ENCODE peak calls at places on chromosomes 3 and 15, in ten cellular contexts. One of them, this sample, is unnamed.

GRCh38 chr3:43411429-43411828 is 125.1 kb downstream of the SNRK start:
- DNase-seq in sigmoid colon: no peak
- DNase-seq in stimulated activated naive CD8-positive, alpha-beta T cell treated with anti-CD3 and anti-CD28 coated beads, Interleukin-15, Interleukin-2, amounts not matched to agents 100 U/mL and 50 U/mL, for 24 hours: no peak
- DNase-seq in RPMI8226: no peak
- DNase-seq in psoas muscle: no peak
- DNase-seq in AG04450: no peak
- DNase-seq in uterus: no peak
- DNase-seq in HT1080: no peak
- DNase-seq in activated gamma-delta T cell treated with Interleukin-2 at 50 U/mL for 16 hours: no peak
- DNase-seq in HFFc6: no peak
- DNase-seq in this sample: no peak

GRCh38 chr3:170109579-170110293 is 71.8 kb downstream of the PHC3 start:
- DNase-seq in activated gamma-delta T cell treated with Interleukin-2 at 50 U/mL for 16 hours: no peak
- DNase-seq in sigmoid colon: no peak
- DNase-seq in AG04450: no peak
- DNase-seq in stimulated activated naive CD8-positive, alpha-beta T cell treated with anti-CD3 and anti-CD28 coated beads, Interleukin-15, Interleukin-2, amounts not matched to agents 100 U/mL and 50 U/mL, for 24 hours: no peak
- DNase-seq in RPMI8226: no peak
- DNase-seq in HT1080: no peak
- DNase-seq in HFFc6: no peak
- DNase-seq in uterus: no peak
- DNase-seq in psoas muscle: no peak
- DNase-seq in this sample: no peak

GRCh38 chr3:79534732-79535131 is 233.1 kb downstream of the ROBO1 start:
- DNase-seq in AG04450: no peak
- DNase-seq in HFFc6: no peak
- DNase-seq in RPMI8226: no peak
- DNase-seq in sigmoid colon: no peak
- DNase-seq in HT1080: peak; percentile 11
- DNase-seq in uterus: no peak
- DNase-seq in stimulated activated naive CD8-positive, alpha-beta T cell treated with anti-CD3 and anti-CD28 coated beads, Interleukin-15, Interleukin-2, amounts not matched to agents 100 U/mL and 50 U/mL, for 24 hours: no peak
- DNase-seq in activated gamma-delta T cell treated with Interleukin-2 at 50 U/mL for 16 hours: no peak
- DNase-seq in psoas muscle: no peak
- DNase-seq in this sample: no peak

GRCh38 chr3:98188553-98188952 is 22.1 kb downstream of the OR5H15 start:
- DNase-seq in activated gamma-delta T cell treated with Interleukin-2 at 50 U/mL for 16 hours: no peak
- DNase-seq in RPMI8226: peak; percentile 35
- DNase-seq in HFFc6: no peak
- DNase-seq in uterus: no peak
- DNase-seq in AG04450: no peak
- DNase-seq in psoas muscle: no peak
- DNase-seq in HT1080: peak; percentile 10
- DNase-seq in sigmoid colon: no peak
- DNase-seq in stimulated activated naive CD8-positive, alpha-beta T cell treated with anti-CD3 and anti-CD28 coated beads, Interleukin-15, Interleukin-2, amounts not matched to agents 100 U/mL and 50 U/mL, for 24 hours: no peak
- DNase-seq in this sample: no peak

GRCh38 chr3:126083511-126083912 is 412 bp downstream of the SLC41A3 start:
- DNase-seq in HFFc6: peak; percentile 13
- DNase-seq in psoas muscle: peak; percentile 48
- DNase-seq in RPMI8226: peak; percentile 60
- DNase-seq in AG04450: no peak
- DNase-seq in uterus: peak; percentile 46
- DNase-seq in stimulated activated naive CD8-positive, alpha-beta T cell treated with anti-CD3 and anti-CD28 coated beads, Interleukin-15, Interleukin-2, amounts not matched to agents 100 U/mL and 50 U/mL, for 24 hours: peak; percentile 60
- DNase-seq in HT1080: peak; percentile 47
- DNase-seq in sigmoid colon: no peak
- DNase-seq in activated gamma-delta T cell treated with Interleukin-2 at 50 U/mL for 16 hours: peak; percentile 34
- DNase-seq in this sample: no peak

GRCh38 chr3:55615694-55616310 is 128.7 kb upstream of the WNT5A start:
- DNase-seq in psoas muscle: no peak
- DNase-seq in RPMI8226: peak; percentile 27
- DNase-seq in activated gamma-delta T cell treated with Interleukin-2 at 50 U/mL for 16 hours: no peak
- DNase-seq in HFFc6: no peak
- DNase-seq in AG04450: no peak
- DNase-seq in sigmoid colon: no peak
- DNase-seq in uterus: no peak
- DNase-seq in HT1080: no peak
- DNase-seq in stimulated activated naive CD8-positive, alpha-beta T cell treated with anti-CD3 and anti-CD28 coated beads, Interleukin-15, Interleukin-2, amounts not matched to agents 100 U/mL and 50 U/mL, for 24 hours: no peak
- DNase-seq in this sample: no peak

GRCh38 chr3:120469440-120470415 is 18.9 kb upstream of the FSTL1 start:
- DNase-seq in HFFc6: peak; percentile 54
- DNase-seq in RPMI8226: no peak
- DNase-seq in psoas muscle: no peak
- DNase-seq in stimulated activated naive CD8-positive, alpha-beta T cell treated with anti-CD3 and anti-CD28 coated beads, Interleukin-15, Interleukin-2, amounts not matched to agents 100 U/mL and 50 U/mL, for 24 hours: no peak
- DNase-seq in activated gamma-delta T cell treated with Interleukin-2 at 50 U/mL for 16 hours: no peak
- DNase-seq in sigmoid colon: no peak
- DNase-seq in uterus: no peak
- DNase-seq in HT1080: peak; percentile 65
- DNase-seq in AG04450: no peak
- DNase-seq in this sample: no peak

GRCh38 chr3:108125550-108126071 is 34.8 kb upstream of the CD47 start:
- DNase-seq in AG04450: no peak
- DNase-seq in HT1080: no peak
- DNase-seq in HFFc6: no peak
- DNase-seq in stimulated activated naive CD8-positive, alpha-beta T cell treated with anti-CD3 and anti-CD28 coated beads, Interleukin-15, Interleukin-2, amounts not matched to agents 100 U/mL and 50 U/mL, for 24 hours: peak; percentile 61
- DNase-seq in activated gamma-delta T cell treated with Interleukin-2 at 50 U/mL for 16 hours: peak; percentile 44
- DNase-seq in psoas muscle: no peak
- DNase-seq in sigmoid colon: no peak
- DNase-seq in RPMI8226: peak; percentile 88
- DNase-seq in uterus: no peak
- DNase-seq in this sample: no peak

GRCh38 chr15:71218272-71218805 is 103.1 kb downstream of the THSD4 start:
- DNase-seq in uterus: no peak
- DNase-seq in HFFc6: no peak
- DNase-seq in activated gamma-delta T cell treated with Interleukin-2 at 50 U/mL for 16 hours: no peak
- DNase-seq in HT1080: no peak
- DNase-seq in RPMI8226: no peak
- DNase-seq in sigmoid colon: no peak
- DNase-seq in psoas muscle: no peak
- DNase-seq in AG04450: peak; percentile 37
- DNase-seq in stimulated activated naive CD8-positive, alpha-beta T cell treated with anti-CD3 and anti-CD28 coated beads, Interleukin-15, Interleukin-2, amounts not matched to agents 100 U/mL and 50 U/mL, for 24 hours: no peak
- DNase-seq in this sample: no peak

GRCh38 chr15:72161351-72162132 is 36.0 kb downstream of the GRAMD2A start:
- DNase-seq in psoas muscle: no peak
- DNase-seq in activated gamma-delta T cell treated with Interleukin-2 at 50 U/mL for 16 hours: no peak
- DNase-seq in HT1080: no peak
- DNase-seq in AG04450: no peak
- DNase-seq in HFFc6: no peak
- DNase-seq in uterus: no peak
- DNase-seq in RPMI8226: no peak
- DNase-seq in sigmoid colon: no peak
- DNase-seq in stimulated activated naive CD8-positive, alpha-beta T cell treated with anti-CD3 and anti-CD28 coated beads, Interleukin-15, Interleukin-2, amounts not matched to agents 100 U/mL and 50 U/mL, for 24 hours: no peak
- DNase-seq in this sample: no peak

GRCh38 chr3:44674211-44674610 is 25.7 kb downstream of the ZNF35 start:
- DNase-seq in stimulated activated naive CD8-positive, alpha-beta T cell treated with anti-CD3 and anti-CD28 coated beads, Interleukin-15, Interleukin-2, amounts not matched to agents 100 U/mL and 50 U/mL, for 24 hours: no peak
- DNase-seq in activated gamma-delta T cell treated with Interleukin-2 at 50 U/mL for 16 hours: no peak
- DNase-seq in RPMI8226: no peak
- DNase-seq in sigmoid colon: no peak
- DNase-seq in AG04450: no peak
- DNase-seq in HT1080: no peak
- DNase-seq in HFFc6: no peak
- DNase-seq in psoas muscle: no peak
- DNase-seq in uterus: no peak
- DNase-seq in this sample: no peak

GRCh38 chr3:13017361-13018038 is 55.7 kb downstream of the IQSEC1 start:
- DNase-seq in RPMI8226: peak; percentile 54
- DNase-seq in psoas muscle: no peak
- DNase-seq in HT1080: no peak
- DNase-seq in activated gamma-delta T cell treated with Interleukin-2 at 50 U/mL for 16 hours: no peak
- DNase-seq in AG04450: no peak
- DNase-seq in sigmoid colon: peak; percentile 66
- DNase-seq in stimulated activated naive CD8-positive, alpha-beta T cell treated with anti-CD3 and anti-CD28 coated beads, Interleukin-15, Interleukin-2, amounts not matched to agents 100 U/mL and 50 U/mL, for 24 hours: no peak
- DNase-seq in HFFc6: no peak
- DNase-seq in uterus: no peak
- DNase-seq in this sample: peak; percentile 59

GRCh38 chr3:44478606-44479094 is 1.2 kb upstream of the ZNF445 start:
- DNase-seq in uterus: no peak
- DNase-seq in RPMI8226: no peak
- DNase-seq in psoas muscle: no peak
- DNase-seq in stimulated activated naive CD8-positive, alpha-beta T cell treated with anti-CD3 and anti-CD28 coated beads, Interleukin-15, Interleukin-2, amounts not matched to agents 100 U/mL and 50 U/mL, for 24 hours: no peak
- DNase-seq in HFFc6: no peak
- DNase-seq in activated gamma-delta T cell treated with Interleukin-2 at 50 U/mL for 16 hours: no peak
- DNase-seq in AG04450: no peak
- DNase-seq in sigmoid colon: no peak
- DNase-seq in HT1080: no peak
- DNase-seq in this sample: no peak

GRCh38 chr3:9946112-9947024 is 5.8 kb downstream of the PRRT3 start:
- DNase-seq in HFFc6: peak; percentile 81
- DNase-seq in psoas muscle: peak; percentile 90
- DNase-seq in AG04450: peak; percentile 66
- DNase-seq in RPMI8226: peak; percentile 79
- DNase-seq in sigmoid colon: peak; percentile 96
- DNase-seq in HT1080: peak; percentile 85
- DNase-seq in activated gamma-delta T cell treated with Interleukin-2 at 50 U/mL for 16 hours: peak; percentile 80
- DNase-seq in stimulated activated naive CD8-positive, alpha-beta T cell treated with anti-CD3 and anti-CD28 coated beads, Interleukin-15, Interleukin-2, amounts not matched to agents 100 U/mL and 50 U/mL, for 24 hours: peak; percentile 84
- DNase-seq in uterus: peak; percentile 87
- DNase-seq in this sample: peak; percentile 95

GRCh38 chr3:55551644-55552043 is 64.5 kb upstream of the WNT5A start:
- DNase-seq in stimulated activated naive CD8-positive, alpha-beta T cell treated with anti-CD3 and anti-CD28 coated beads, Interleukin-15, Interleukin-2, amounts not matched to agents 100 U/mL and 50 U/mL, for 24 hours: no peak
- DNase-seq in uterus: no peak
- DNase-seq in RPMI8226: no peak
- DNase-seq in HFFc6: no peak
- DNase-seq in psoas muscle: no peak
- DNase-seq in sigmoid colon: no peak
- DNase-seq in AG04450: no peak
- DNase-seq in HT1080: no peak
- DNase-seq in activated gamma-delta T cell treated with Interleukin-2 at 50 U/mL for 16 hours: no peak
- DNase-seq in this sample: no peak

GRCh38 chr15:61205427-61205826 is 23.7 kb downstream of the RORA start:
- DNase-seq in activated gamma-delta T cell treated with Interleukin-2 at 50 U/mL for 16 hours: no peak
- DNase-seq in psoas muscle: no peak
- DNase-seq in sigmoid colon: no peak
- DNase-seq in RPMI8226: peak; percentile 24
- DNase-seq in HT1080: peak; percentile 6
- DNase-seq in AG04450: no peak
- DNase-seq in stimulated activated naive CD8-positive, alpha-beta T cell treated with anti-CD3 and anti-CD28 coated beads, Interleukin-15, Interleukin-2, amounts not matched to agents 100 U/mL and 50 U/mL, for 24 hours: no peak
- DNase-seq in uterus: peak; percentile 16
- DNase-seq in HFFc6: no peak
- DNase-seq in this sample: no peak

GRCh38 chr3:139110072-139110830 is 65.6 kb upstream of the PRR23C start:
- DNase-seq in AG04450: no peak
- DNase-seq in RPMI8226: peak; percentile 11
- DNase-seq in HFFc6: no peak
- DNase-seq in uterus: no peak
- DNase-seq in activated gamma-delta T cell treated with Interleukin-2 at 50 U/mL for 16 hours: no peak
- DNase-seq in psoas muscle: no peak
- DNase-seq in HT1080: no peak
- DNase-seq in stimulated activated naive CD8-positive, alpha-beta T cell treated with anti-CD3 and anti-CD28 coated beads, Interleukin-15, Interleukin-2, amounts not matched to agents 100 U/mL and 50 U/mL, for 24 hours: no peak
- DNase-seq in sigmoid colon: no peak
- DNase-seq in this sample: no peak

GRCh38 chr3:186998937-186999368 is 68.6 kb downstream of the ST6GAL1 start:
- DNase-seq in sigmoid colon: no peak
- DNase-seq in HFFc6: no peak
- DNase-seq in psoas muscle: no peak
- DNase-seq in HT1080: no peak
- DNase-seq in uterus: no peak
- DNase-seq in RPMI8226: no peak
- DNase-seq in AG04450: no peak
- DNase-seq in stimulated activated naive CD8-positive, alpha-beta T cell treated with anti-CD3 and anti-CD28 coated beads, Interleukin-15, Interleukin-2, amounts not matched to agents 100 U/mL and 50 U/mL, for 24 hours: no peak
- DNase-seq in activated gamma-delta T cell treated with Interleukin-2 at 50 U/mL for 16 hours: no peak
- DNase-seq in this sample: no peak

GRCh38 chr15:84982301-84982920 is 755 bp downstream of the PDE8A start:
- DNase-seq in RPMI8226: no peak
- DNase-seq in uterus: peak; percentile 38
- DNase-seq in psoas muscle: peak; percentile 46
- DNase-seq in sigmoid colon: peak; percentile 77
- DNase-seq in stimulated activated naive CD8-positive, alpha-beta T cell treated with anti-CD3 and anti-CD28 coated beads, Interleukin-15, Interleukin-2, amounts not matched to agents 100 U/mL and 50 U/mL, for 24 hours: peak; percentile 73
- DNase-seq in AG04450: no peak
- DNase-seq in activated gamma-delta T cell treated with Interleukin-2 at 50 U/mL for 16 hours: peak; percentile 43
- DNase-seq in HT1080: peak; percentile 37
- DNase-seq in HFFc6: no peak
- DNase-seq in this sample: no peak

GRCh38 chr3:156602424-156602823 is 47.5 kb upstream of the SSR3 start:
- DNase-seq in uterus: no peak
- DNase-seq in RPMI8226: no peak
- DNase-seq in sigmoid colon: no peak
- DNase-seq in psoas muscle: no peak
- DNase-seq in AG04450: no peak
- DNase-seq in activated gamma-delta T cell treated with Interleukin-2 at 50 U/mL for 16 hours: no peak
- DNase-seq in HT1080: peak; percentile 79
- DNase-seq in stimulated activated naive CD8-positive, alpha-beta T cell treated with anti-CD3 and anti-CD28 coated beads, Interleukin-15, Interleukin-2, amounts not matched to agents 100 U/mL and 50 U/mL, for 24 hours: no peak
- DNase-seq in HFFc6: no peak
- DNase-seq in this sample: no peak

GRCh38 chr15:57947781-57948180 is 117.7 kb downstream of the ALDH1A2 start:
- DNase-seq in activated gamma-delta T cell treated with Interleukin-2 at 50 U/mL for 16 hours: no peak
- DNase-seq in AG04450: no peak
- DNase-seq in HFFc6: no peak
- DNase-seq in uterus: peak; percentile 45
- DNase-seq in sigmoid colon: no peak
- DNase-seq in HT1080: no peak
- DNase-seq in psoas muscle: no peak
- DNase-seq in stimulated activated naive CD8-positive, alpha-beta T cell treated with anti-CD3 and anti-CD28 coated beads, Interleukin-15, Interleukin-2, amounts not matched to agents 100 U/mL and 50 U/mL, for 24 hours: no peak
- DNase-seq in RPMI8226: no peak
- DNase-seq in this sample: no peak

GRCh38 chr3:136070953-136071949 is 105.7 kb downstream of the PPP2R3A start:
- DNase-seq in HFFc6: peak; percentile 93
- DNase-seq in stimulated activated naive CD8-positive, alpha-beta T cell treated with anti-CD3 and anti-CD28 coated beads, Interleukin-15, Interleukin-2, amounts not matched to agents 100 U/mL and 50 U/mL, for 24 hours: no peak
- DNase-seq in psoas muscle: no peak
- DNase-seq in activated gamma-delta T cell treated with Interleukin-2 at 50 U/mL for 16 hours: no peak
- DNase-seq in sigmoid colon: no peak
- DNase-seq in uterus: peak; percentile 34
- DNase-seq in AG04450: no peak
- DNase-seq in RPMI8226: peak; percentile 6
- DNase-seq in HT1080: peak; percentile 38
- DNase-seq in this sample: no peak

GRCh38 chr3:183331518-183331917 is 78.5 kb downstream of the B3GNT5 start:
- DNase-seq in stimulated activated naive CD8-positive, alpha-beta T cell treated with anti-CD3 and anti-CD28 coated beads, Interleukin-15, Interleukin-2, amounts not matched to agents 100 U/mL and 50 U/mL, for 24 hours: no peak
- DNase-seq in psoas muscle: no peak
- DNase-seq in AG04450: no peak
- DNase-seq in HFFc6: no peak
- DNase-seq in sigmoid colon: no peak
- DNase-seq in RPMI8226: no peak
- DNase-seq in activated gamma-delta T cell treated with Interleukin-2 at 50 U/mL for 16 hours: no peak
- DNase-seq in uterus: no peak
- DNase-seq in HT1080: no peak
- DNase-seq in this sample: no peak

GRCh38 chr3:127135241-127136023 is 57.5 kb upstream of the PRR23E start:
- DNase-seq in uterus: no peak
- DNase-seq in HFFc6: no peak
- DNase-seq in stimulated activated naive CD8-positive, alpha-beta T cell treated with anti-CD3 and anti-CD28 coated beads, Interleukin-15, Interleukin-2, amounts not matched to agents 100 U/mL and 50 U/mL, for 24 hours: peak; percentile 45
- DNase-seq in HT1080: no peak
- DNase-seq in psoas muscle: peak; percentile 63
- DNase-seq in AG04450: no peak
- DNase-seq in sigmoid colon: no peak
- DNase-seq in RPMI8226: no peak
- DNase-seq in activated gamma-delta T cell treated with Interleukin-2 at 50 U/mL for 16 hours: no peak
- DNase-seq in this sample: no peak

GRCh38 chr15:80875568-80875967 is 96.4 kb downstream of the CEMIP start:
- DNase-seq in activated gamma-delta T cell treated with Interleukin-2 at 50 U/mL for 16 hours: no peak
- DNase-seq in AG04450: no peak
- DNase-seq in psoas muscle: peak; percentile 32
- DNase-seq in sigmoid colon: no peak
- DNase-seq in uterus: no peak
- DNase-seq in RPMI8226: no peak
- DNase-seq in stimulated activated naive CD8-positive, alpha-beta T cell treated with anti-CD3 and anti-CD28 coated beads, Interleukin-15, Interleukin-2, amounts not matched to agents 100 U/mL and 50 U/mL, for 24 hours: no peak
- DNase-seq in HFFc6: no peak
- DNase-seq in HT1080: no peak
- DNase-seq in this sample: no peak

GRCh38 chr3:15326037-15326436 is 6.3 kb downstream of the SH3BP5 start:
- DNase-seq in RPMI8226: no peak
- DNase-seq in activated gamma-delta T cell treated with Interleukin-2 at 50 U/mL for 16 hours: no peak
- DNase-seq in stimulated activated naive CD8-positive, alpha-beta T cell treated with anti-CD3 and anti-CD28 coated beads, Interleukin-15, Interleukin-2, amounts not matched to agents 100 U/mL and 50 U/mL, for 24 hours: no peak
- DNase-seq in sigmoid colon: no peak
- DNase-seq in uterus: no peak
- DNase-seq in psoas muscle: peak; percentile 66
- DNase-seq in AG04450: no peak
- DNase-seq in HFFc6: no peak
- DNase-seq in HT1080: no peak
- DNase-seq in this sample: no peak

GRCh38 chr3:121517950-121518349 is 27.8 kb downstream of the POLQ start:
- DNase-seq in sigmoid colon: no peak
- DNase-seq in uterus: no peak
- DNase-seq in AG04450: no peak
- DNase-seq in HT1080: no peak
- DNase-seq in stimulated activated naive CD8-positive, alpha-beta T cell treated with anti-CD3 and anti-CD28 coated beads, Interleukin-15, Interleukin-2, amounts not matched to agents 100 U/mL and 50 U/mL, for 24 hours: no peak
- DNase-seq in RPMI8226: no peak
- DNase-seq in psoas muscle: no peak
- DNase-seq in HFFc6: no peak
- DNase-seq in activated gamma-delta T cell treated with Interleukin-2 at 50 U/mL for 16 hours: no peak
- DNase-seq in this sample: no peak

GRCh38 chr3:67648229-67648628 is 6.2 kb downstream of the SUCLG2 start:
- DNase-seq in activated gamma-delta T cell treated with Interleukin-2 at 50 U/mL for 16 hours: no peak
- DNase-seq in RPMI8226: no peak
- DNase-seq in sigmoid colon: no peak
- DNase-seq in psoas muscle: no peak
- DNase-seq in uterus: no peak
- DNase-seq in stimulated activated naive CD8-positive, alpha-beta T cell treated with anti-CD3 and anti-CD28 coated beads, Interleukin-15, Interleukin-2, amounts not matched to agents 100 U/mL and 50 U/mL, for 24 hours: no peak
- DNase-seq in HT1080: no peak
- DNase-seq in AG04450: no peak
- DNase-seq in HFFc6: no peak
- DNase-seq in this sample: no peak